ENCODE peak calls at places on chromosomes 4 and X, in nine cellular contexts. V is pancreas; K is thoracic aorta; C is Right ventricle myocardium superior; G is lung; Q is HCT116; M is RWPE2; I is activated CD8-positive, alpha-beta memory T cell treated with anti-CD3 and anti-CD28 coated beads, Interleukin-2, amount 10 ng/mL, durations not matched to agents 7 days and 5 days; T is GM23338. E is an unnamed sample.

GRCh38 chrX:17412692-17413091 is 37.7 kb downstream of the NHS start:
- ATAC-seq in V (no peak), K (no peak), C (no peak), G (no peak), Q (peak), M (peak), I (no peak), T (no peak), E (no peak)

GRCh38 chrX:31508338-31508737 is 436.5 kb upstream of the FTHL17 start:
- ATAC-seq in V (peak), K (no peak), C (peak), G (no peak), Q (no peak), M (no peak), I (no peak), T (no peak), E (no peak)

GRCh38 chr4:72555377-72555831 is 13.6 kb downstream of the ADAMTS3 start:
- ATAC-seq in V (no peak), K (no peak), C (no peak), G (no peak), Q (no peak), M (no peak), I (no peak), T (no peak), E (no peak)

GRCh38 chrX:1323315-1323714 is 13.3 kb upstream of the IL3RA start:
- ATAC-seq in V (no peak), K (no peak), C (peak), G (no peak), Q (peak), M (peak), I (peak), T (peak), E (peak)

GRCh38 chrX:106718709-106719108 is 7.8 kb upstream of the RNF128 start:
- ATAC-seq in V (peak), K (no peak), C (no peak), G (no peak), Q (no peak), M (no peak), I (no peak), T (no peak), E (no peak)

GRCh38 chr4:27913738-27914137 is 1053.1 kb downstream of the STIM2 start:
- ATAC-seq in V (no peak), K (no peak), C (no peak), G (no peak), Q (no peak), M (no peak), I (no peak), T (no peak), E (no peak)

GRCh38 chr4:184680698-184681097 is 31.2 kb downstream of the PRIMPOL start:
- ATAC-seq in V (peak), K (no peak), C (no peak), G (peak), Q (no peak), M (peak), I (no peak), T (no peak), E (no peak)

GRCh38 chrX:125293792-125294780 is 25.6 kb upstream of the TEX13C start:
- ATAC-seq in V (no peak), K (no peak), C (no peak), G (peak), Q (no peak), M (peak), I (peak), T (no peak), E (peak)

GRCh38 chrX:42289492-42290385 is 366.4 kb upstream of the CASK start:
- ATAC-seq in V (no peak), K (no peak), C (no peak), G (no peak), Q (no peak), M (no peak), I (no peak), T (no peak), E (no peak)

GRCh38 chr4:7194251-7195137 is 2.2 kb downstream of the SORCS2 start:
- ATAC-seq in V (no peak), K (no peak), C (peak), G (peak), Q (peak), M (no peak), I (no peak), T (no peak), E (no peak)

GRCh38 chr4:36099509-36099908 is 144.8 kb downstream of the ARAP2 start:
- ATAC-seq in V (no peak), K (no peak), C (no peak), G (no peak), Q (no peak), M (no peak), I (no peak), T (no peak), E (no peak)

GRCh38 chr4:73419106-73420038 is 15.3 kb downstream of the ALB start:
- ATAC-seq in V (no peak), K (no peak), C (no peak), G (no peak), Q (no peak), M (no peak), I (no peak), T (no peak), E (no peak)

GRCh38 chr4:19693949-19694597 is 557.6 kb upstream of the SLIT2 start:
- ATAC-seq in V (no peak), K (peak), C (peak), G (no peak), Q (no peak), M (no peak), I (no peak), T (peak), E (no peak)

GRCh38 chrX:10017866-10018265 is 50.7 kb downstream of the CLDN34 start:
- ATAC-seq in V (no peak), K (no peak), C (peak), G (peak), Q (peak), M (peak), I (no peak), T (no peak), E (no peak)

GRCh38 chrX:21996872-21997271 is 35.3 kb upstream of the PHEX start:
- ATAC-seq in V (peak), K (no peak), C (peak), G (no peak), Q (no peak), M (peak), I (no peak), T (no peak), E (no peak)

GRCh38 chr4:91228659-91229058 is 1075.1 kb upstream of the GRID2 start:
- ATAC-seq in V (no peak), K (no peak), C (no peak), G (no peak), Q (no peak), M (no peak), I (no peak), T (no peak), E (no peak)

GRCh38 chrX:109270580-109271484 is 211.1 kb downstream of the GUCY2F start:
- ATAC-seq in V (no peak), K (no peak), C (no peak), G (peak), Q (peak), M (peak), I (no peak), T (no peak), E (peak)

E was measured in stimulated activated memory B cell treated with anti-CD40 and anti-IgM and Interleukin-4, amounts not matched to agents 10 μg/mL and 1 μg/mL and 100 μg/mL, for 72 hours.